ENCODE peak calls at places on chromosomes 2 and 18, in six cellular contexts. X is kidney, I is H1, Q is MM.1S, Z is neural progenitor cell, Y is heart left ventricle. W is an unnamed sample.

GRCh38 chr2:17257194-17257909 is 260.9 kb downstream of the RAD51AP2 start:
- DNase-seq in X (no peak), Y (no peak), Q (no peak), Z (no peak), I (no peak), W (no peak)

GRCh38 chr2:241508510-241509407 is at the start of gene STK25:
- DNase-seq in X (peak), I (peak), Y (peak), Q (peak), Z (peak), W (peak)

GRCh38 chr2:78992807-78993517 is 32.5 kb upstream of the REG3G start:
- DNase-seq in Z (peak), Q (peak), I (peak), X (peak), Y (no peak), W (no peak)

GRCh38 chr2:11873346-11873745 is 126.9 kb downstream of the LPIN1 start:
- DNase-seq in I (no peak), X (no peak), Y (no peak), Q (no peak), Z (no peak), W (no peak)

GRCh38 chr2:46351388-46352141 is 54.4 kb downstream of the EPAS1 start:
- DNase-seq in Z (no peak), I (no peak), Q (no peak), X (peak), Y (peak), W (no peak)

GRCh38 chr2:12032975-12033374 is 286.5 kb downstream of the LPIN1 start:
- DNase-seq in I (no peak), X (no peak), Y (no peak), Q (no peak), Z (no peak), W (no peak)

GRCh38 chr18:32086866-32087265 is 4.8 kb upstream of the RNF138 start:
- DNase-seq in X (no peak), I (no peak), Y (no peak), Q (no peak), Z (no peak), W (no peak)

GRCh38 chr2:164495491-164496223 is 125.6 kb downstream of the GRB14 start:
- DNase-seq in X (no peak), Z (peak), Y (no peak), Q (no peak), I (no peak), W (no peak)

GRCh38 chr2:189534854-189535253 is 45.7 kb downstream of the SLC40A1 start:
- DNase-seq in Q (no peak), Z (no peak), I (no peak), Y (no peak), X (no peak), W (no peak)

GRCh38 chr2:224009605-224010330 is 29.3 kb downstream of the SERPINE2 start:
- DNase-seq in I (no peak), Q (no peak), Y (no peak), X (no peak), Z (no peak), W (no peak)

GRCh38 chr2:55888941-55889340 is 34.6 kb downstream of the EFEMP1 start:
- DNase-seq in I (no peak), Z (peak), X (no peak), Q (no peak), Y (peak), W (no peak)

GRCh38 chr2:6835467-6835866 is 30.2 kb downstream of the CMPK2 start:
- DNase-seq in Y (no peak), I (no peak), Z (no peak), X (no peak), Q (no peak), W (no peak)

GRCh38 chr2:20431772-20432171 is 15.1 kb upstream of the RHOB start:
- DNase-seq in X (no peak), Y (no peak), I (no peak), Q (no peak), Z (no peak), W (no peak)

GRCh38 chr2:144995482-144995881 is 475.6 kb upstream of the ZEB2 start:
- DNase-seq in Q (no peak), I (no peak), Y (no peak), X (no peak), Z (no peak), W (no peak)

GRCh38 chr2:100755441-100755840 is 64.5 kb upstream of the NPAS2 start:
- DNase-seq in X (no peak), Q (no peak), Y (no peak), Z (no peak), I (no peak), W (no peak)

GRCh38 chr2:181848356-181848876 is 43.1 kb upstream of the ITPRID2 start:
- DNase-seq in X (no peak), Z (no peak), I (no peak), Q (no peak), Y (no peak), W (no peak)

GRCh38 chr18:46243095-46243494 is 138.9 kb downstream of the HAUS1 start:
- DNase-seq in Z (no peak), I (no peak), X (no peak), Q (no peak), Y (no peak), W (no peak)

GRCh38 chr2:176732780-176733179 is 463.5 kb downstream of the MTX2 start:
- DNase-seq in X (no peak), Z (no peak), Q (no peak), I (no peak), Y (no peak), W (no peak)

GRCh38 chr2:106343274-106343673 is 124.9 kb downstream of the RGPD3 start:
- DNase-seq in X (no peak), Z (no peak), Y (no peak), Q (no peak), I (no peak), W (no peak)

GRCh38 chr2:109216332-109216731 is 87.3 kb downstream of the SH3RF3 start:
- DNase-seq in I (no peak), X (no peak), Y (no peak), Q (no peak), Z (no peak), W (no peak)

GRCh38 chr2:181165199-181165868 is 184.9 kb downstream of the UBE2E3 start:
- DNase-seq in Z (no peak), X (no peak), I (no peak), Y (no peak), Q (peak), W (no peak)

GRCh38 chr18:28108254-28108653 is 68.7 kb downstream of the CDH2 start:
- DNase-seq in X (no peak), Z (no peak), Q (no peak), Y (no peak), I (no peak), W (no peak)

GRCh38 chr2:20179755-20180594 is 45.0 kb downstream of the SDC1 start:
- DNase-seq in Z (peak), X (peak), I (no peak), Q (no peak), Y (no peak), W (no peak)

GRCh38 chr2:46381263-46381849 is 84.1 kb downstream of the EPAS1 start:
- DNase-seq in Q (no peak), I (no peak), X (no peak), Z (no peak), Y (no peak), W (no peak)

GRCh38 chr18:44679912-44680270 is 797 bp upstream of the SETBP1 start:
- DNase-seq in Y (peak), Z (peak), Q (peak), X (peak), I (no peak), W (peak)

GRCh38 chr2:11904029-11904428 is 157.6 kb downstream of the LPIN1 start:
- DNase-seq in X (no peak), Z (no peak), Y (no peak), Q (no peak), I (no peak), W (peak)

GRCh38 chr2:6855860-6856547 is 9.7 kb downstream of the CMPK2 start:
- DNase-seq in X (no peak), Y (no peak), Q (no peak), I (no peak), Z (no peak), W (no peak)

GRCh38 chr2:200445284-200445683 is 64.6 kb downstream of the KCTD18 start:
- DNase-seq in I (no peak), X (no peak), Q (no peak), Z (no peak), Y (no peak), W (no peak)

GRCh38 chr2:127170452-127171197 is 49.5 kb downstream of the CYP27C1 start:
- DNase-seq in I (no peak), Q (no peak), Y (no peak), Z (no peak), X (no peak), W (no peak)

GRCh38 chr2:15943914-15944313 is 3.6 kb downstream of the MYCN start:
- DNase-seq in X (no peak), Z (no peak), Q (no peak), Y (no peak), I (no peak), W (no peak)

GRCh38 chr2:231318954-231319353 is 76.6 kb upstream of the B3GNT7 start:
- DNase-seq in Y (no peak), I (no peak), Q (no peak), Z (no peak), X (peak), W (no peak)

GRCh38 chr2:134029478-134029877 is 224.4 kb upstream of the MGAT5 start:
- DNase-seq in Y (no peak), I (no peak), Z (no peak), X (no peak), Q (no peak), W (no peak)

GRCh38 chr2:222024934-222025890 is 273.6 kb downstream of the PAX3 start:
- DNase-seq in Y (no peak), I (no peak), Z (peak), Q (peak), X (no peak), W (peak)

GRCh38 chr2:134253117-134253704 is 661 bp upstream of the MGAT5 start:
- DNase-seq in Q (peak), X (no peak), Y (no peak), Z (no peak), I (no peak), W (peak)

GRCh38 chr2:175151791-175152190 is 16.2 kb downstream of the ATF2 start:
- DNase-seq in Q (no peak), Y (no peak), Z (no peak), X (no peak), I (no peak), W (no peak)

GRCh38 chr2:108918156-108918845 is 70.7 kb downstream of the EDAR start:
- DNase-seq in X (no peak), Q (no peak), Z (peak), I (no peak), Y (no peak), W (no peak)

GRCh38 chr18:50709215-50709614 is 110.6 kb downstream of the MRO start:
- DNase-seq in Q (no peak), I (no peak), Y (no peak), Z (peak), X (no peak), W (no peak)

GRCh38 chr2:226994775-226995174 is 158.9 kb downstream of the RHBDD1 start:
- DNase-seq in Z (peak), Q (no peak), I (no peak), X (no peak), Y (no peak), W (peak)

GRCh38 chr2:37350034-37350433 is 5.6 kb downstream of the QPCT start:
- DNase-seq in X (peak), Z (no peak), Y (no peak), I (no peak), Q (peak), W (peak)

GRCh38 chr2:238104071-238104511 is 4.0 kb downstream of the ESPNL start:
- DNase-seq in Q (no peak), Z (no peak), X (peak), Y (no peak), I (no peak), W (no peak)

DNA sequence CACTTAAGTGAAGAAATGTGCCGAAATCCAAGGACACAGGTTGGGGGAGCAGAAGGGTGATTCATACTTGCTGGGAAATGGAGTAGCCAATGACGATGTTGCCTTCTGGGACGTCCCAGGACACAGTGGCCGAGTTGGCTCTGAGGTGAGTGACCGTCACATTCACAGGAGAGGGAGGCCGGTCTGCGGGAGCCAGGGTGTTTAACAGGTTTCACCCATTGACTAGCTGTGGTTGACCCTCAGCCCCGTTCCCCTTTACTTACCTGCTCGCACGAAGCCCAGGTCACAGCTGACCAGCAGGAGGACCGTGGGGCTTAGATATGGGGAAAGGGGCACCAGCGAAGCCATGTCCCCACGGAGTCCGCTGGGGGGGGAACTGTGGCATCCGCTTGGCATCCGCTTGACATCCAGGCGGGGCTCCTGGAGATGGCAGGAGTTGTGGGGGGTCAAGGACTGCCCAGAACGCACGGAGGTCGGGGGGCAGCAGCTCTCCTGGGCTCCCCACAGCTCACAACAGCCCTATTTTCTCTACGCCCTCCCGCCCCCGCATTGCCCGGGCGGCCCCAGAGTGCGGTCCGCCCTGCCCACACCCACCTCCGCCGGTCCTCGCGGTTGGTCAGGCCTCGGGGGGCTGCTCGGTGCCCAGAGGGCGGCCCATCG is 586 bp downstream of the FNDC4 start:
- DNase-seq in Y (no peak), Z (peak), Q (no peak), X (peak), I (no peak), W (no peak)
- H3K27ac ChIP-seq in Y (peak), Z (no peak), Q (no peak), X (no peak), I (no peak), W (no peak)

GRCh38 chr2:32715981-32716380 is 88.1 kb downstream of the TTC27 start:
- DNase-seq in Z (no peak), Q (no peak), Y (no peak), I (no peak), X (no peak), W (no peak)
- H3K4me3 ChIP-seq in Z (no peak), Q (no peak), Y (no peak), I (no peak), X (no peak), W (no peak)

GRCh38 chr2:236825989-236826510 is 256.4 kb downstream of the ACKR3 start:
- DNase-seq in Q (no peak), Z (no peak), X (no peak), Y (no peak), I (no peak), W (no peak)
- H3K27ac ChIP-seq in Q (no peak), Z (no peak), X (no peak), Y (no peak), I (no peak), W (no peak)

GRCh38 chr2:178529194-178529593 is 48.9 kb downstream of the PLEKHA3 start:
- DNase-seq in Y (no peak), Z (no peak), I (no peak), X (no peak), Q (no peak), W (no peak)

GRCh38 chr2:178530128-178530527 is 49.9 kb downstream of the PLEKHA3 start:
- DNase-seq in Z (no peak), X (no peak), I (no peak), Y (no peak), Q (no peak), W (no peak)

GRCh38 chr2:178531161-178531560 is 50.9 kb downstream of the PLEKHA3 start:
- DNase-seq in I (no peak), Q (no peak), Z (no peak), X (no peak), Y (no peak), W (no peak)

GRCh38 chr2:178528647-178529046 is 48.4 kb downstream of the PLEKHA3 start:
- DNase-seq in Z (no peak), X (no peak), Q (no peak), I (no peak), Y (no peak), W (no peak)

DNA sequence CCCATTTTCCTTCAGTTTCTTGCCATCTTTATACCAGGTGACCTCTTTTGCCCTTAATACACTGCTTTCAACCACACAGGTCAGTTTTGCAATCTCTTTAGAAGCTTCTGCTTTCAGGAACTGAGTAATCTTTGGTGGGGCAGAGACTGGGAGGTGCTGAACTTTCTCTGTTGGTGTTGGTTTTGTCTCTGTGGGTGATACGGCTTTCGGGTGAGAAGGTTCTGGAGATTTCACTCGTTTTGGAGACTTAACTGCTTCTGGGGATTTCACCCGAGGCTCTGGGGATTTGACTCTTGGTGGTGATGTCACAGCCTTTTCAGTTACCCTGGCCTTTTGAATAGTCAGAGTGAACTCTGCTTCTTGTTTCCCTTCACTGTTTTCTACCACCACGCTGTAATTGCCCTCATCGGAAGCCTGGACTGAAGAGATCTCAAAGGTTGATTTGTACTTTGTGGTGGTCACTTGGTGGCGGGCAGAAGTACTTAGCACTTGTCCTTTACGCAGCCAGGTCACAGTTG is 50.4 kb downstream of the PLEKHA3 start:
- DNase-seq in X (no peak), Y (no peak), Q (peak), Z (no peak), I (no peak), W (no peak)
- H3K4me3 ChIP-seq in X (no peak), Y (no peak), Q (no peak), Z (no peak), I (no peak), W (no peak)

GRCh38 chr2:85397925-85398331 is 12.2 kb downstream of the CAPG start:
- DNase-seq in Q (no peak), X (no peak), Z (no peak), Y (no peak), I (no peak), W (no peak)

GRCh38 chr2:85400023-85400422 is 10.1 kb downstream of the CAPG start:
- DNase-seq in Q (no peak), Y (no peak), Z (no peak), I (no peak), X (no peak), W (no peak)

GRCh38 chr2:85399183-85399455 is 11.0 kb downstream of the CAPG start:
- DNase-seq in Q (no peak), Z (no peak), Y (no peak), X (no peak), I (no peak), W (no peak)

GRCh38 chr2:85396531-85397470 is 13.4 kb downstream of the CAPG start:
- DNase-seq in I (no peak), Y (no peak), X (no peak), Z (no peak), Q (peak), W (no peak)

GRCh38 chr2:85398426-85399182 is 11.6 kb downstream of the CAPG start:
- DNase-seq in Z (no peak), I (no peak), X (no peak), Y (no peak), Q (no peak), W (no peak)
- H3K27ac ChIP-seq in Z (no peak), I (no peak), X (peak), Y (no peak), Q (no peak), W (no peak)

W was measured in OCI-LY7.